ENCODE peak calls at places on chromosomes 1 and 21, in eight cellular contexts. Q is brain microvascular endothelial cell; I is astrocyte of the cerebellum; T is activated T-cell treated with anti-CD3 and anti-CD28 coated beads for 1 hour; X is kidney epithelial cell; G is stimulated activated CD4-positive, alpha-beta T cell treated with anti-CD3 and anti-CD28 coated beads, Interleukin-2, amount 100 ng/mL, for 24 hours; P is AML-193; O is NCI-H1092. D is an unnamed sample.

GRCh38 chr1:223825767-223826461 is 19.8 kb downstream of the TP53BP2 start:
- DNase-seq in G (no peak), I (no peak), X (no peak), P (peak), Q (no peak), O (no peak), T (no peak), D (no peak)

GRCh38 chr1:91712981-91713841 is 172.7 kb downstream of the TGFBR3 start:
- DNase-seq in P (peak), X (no peak), G (peak), T (no peak), I (no peak), Q (peak), O (no peak), D (no peak)

GRCh38 chr1:6423321-6423999 is 1.1 kb upstream of the ESPN start:
- DNase-seq in G (peak), P (peak), O (peak), T (peak), I (peak), X (peak), Q (peak), D (no peak)

GRCh38 chr1:22736496-22737088 is 26.0 kb downstream of the EPHB2 start:
- DNase-seq in G (no peak), I (no peak), P (no peak), Q (no peak), T (no peak), O (no peak), X (no peak), D (no peak)

GRCh38 chr1:17207966-17208418 is 3.1 kb downstream of the PADI1 start:
- DNase-seq in G (peak), Q (peak), X (peak), I (no peak), O (no peak), P (no peak), T (peak), D (peak)

GRCh38 chr1:87330201-87330953 is 1.7 kb downstream of the LMO4 start:
- DNase-seq in T (no peak), P (no peak), G (peak), O (no peak), I (no peak), Q (no peak), X (no peak), D (no peak)

GRCh38 chr1:208031932-208032320 is 121.0 kb upstream of the CD34 start:
- DNase-seq in X (no peak), I (no peak), O (no peak), P (no peak), G (no peak), T (no peak), Q (no peak), D (no peak)

GRCh38 chr1:152427458-152427857 is 13.4 kb upstream of the CRNN start:
- DNase-seq in Q (no peak), P (no peak), X (no peak), I (no peak), G (no peak), O (no peak), T (no peak), D (no peak)

GRCh38 chr21:46117586-46118304 is 19.8 kb downstream of the COL6A2 start:
- DNase-seq in I (no peak), T (no peak), O (no peak), X (no peak), P (no peak), Q (no peak), G (no peak), D (no peak)

GRCh38 chr1:32828341-32828740 is 10.9 kb downstream of the S100PBP start:
- DNase-seq in O (no peak), Q (no peak), T (no peak), I (no peak), X (no peak), P (peak), G (no peak), D (no peak)

GRCh38 chr1:212302745-212303383 is 17.7 kb downstream of the PPP2R5A start:
- DNase-seq in I (no peak), X (no peak), T (no peak), P (no peak), G (no peak), O (no peak), Q (peak), D (no peak)

GRCh38 chr1:208531003-208531750 is 287.0 kb upstream of the PLXNA2 start:
- DNase-seq in Q (no peak), O (no peak), X (no peak), P (no peak), G (no peak), I (no peak), T (no peak), D (no peak)

GRCh38 chr1:233909195-233909594 is 4.7 kb downstream of the SLC35F3 start:
- DNase-seq in G (no peak), Q (no peak), X (peak), O (no peak), I (peak), T (no peak), P (no peak), D (peak)

GRCh38 chr1:235093685-235094592 is 34.7 kb downstream of the TOMM20 start:
- DNase-seq in T (peak), I (peak), G (peak), P (peak), Q (peak), X (no peak), O (peak), D (no peak)

GRCh38 chr1:84722794-84723193 is 32.5 kb upstream of the SSX2IP start:
- DNase-seq in Q (no peak), O (no peak), G (no peak), I (no peak), P (no peak), X (no peak), T (no peak), D (no peak)

GRCh38 chr21:34074283-34075098 is 1.1 kb downstream of the MRPS6 start:
- DNase-seq in I (no peak), G (no peak), T (no peak), Q (no peak), X (no peak), O (no peak), P (no peak), D (no peak)

GRCh38 chr1:222792744-222793143 is 22.1 kb upstream of the DISP1 start:
- DNase-seq in O (no peak), I (no peak), G (no peak), P (peak), X (no peak), T (no peak), Q (no peak), D (no peak)

GRCh38 chr1:201463071-201463552 is 5.9 kb downstream of the PHLDA3 start:
- DNase-seq in I (no peak), Q (no peak), G (no peak), X (no peak), T (no peak), P (no peak), O (no peak), D (no peak)

GRCh38 chr1:21653744-21654100 is 15.4 kb downstream of the RAP1GAP start:
- DNase-seq in O (no peak), G (no peak), Q (no peak), P (no peak), T (no peak), I (no peak), X (no peak), D (no peak)

GRCh38 chr1:2080884-2081283 is 30.7 kb downstream of the PRKCZ start:
- DNase-seq in X (no peak), I (no peak), T (no peak), Q (no peak), P (no peak), O (no peak), G (no peak), D (no peak)

GRCh38 chr1:43522776-43523480 is 7.8 kb upstream of the PTPRF start:
- DNase-seq in G (no peak), I (no peak), O (no peak), X (peak), P (no peak), Q (peak), T (no peak), D (peak)